ENCODE peak calls at places on chromosomes 4 and X, in four cellular contexts. G, K, X and T are unnamed samples.

GRCh38 chr4:76697129-76697803 is 200.7 kb downstream of the SOWAHB start:
- DNase-seq in G (no peak), X (no peak), K (no peak), T (no peak)

GRCh38 chrX:19628006-19628575 is 112.8 kb upstream of the MAP3K15 start:
- DNase-seq in X (no peak), G (no peak), K (no peak), T (no peak)

GRCh38 chrX:153488231-153488914 is 6.4 kb upstream of the BGN start:
- DNase-seq in K (peak), X (no peak), G (no peak), T (peak)

GRCh38 chrX:23398570-23398969 is 63.9 kb downstream of the PTCHD1 start:
- DNase-seq in X (no peak), G (no peak), K (no peak), T (no peak)

GRCh38 chr4:8850074-8850829 is 21.4 kb downstream of the HMX1 start:
- DNase-seq in G (no peak), X (no peak), K (no peak), T (no peak)

GRCh38 chr4:48261288-48261687 is 8.3 kb downstream of the TEC start:
- DNase-seq in X (no peak), G (no peak), K (no peak), T (no peak)

GRCh38 chr4:38094419-38094818 is 134.2 kb downstream of the PTTG2 start:
- DNase-seq in X (no peak), G (no peak), K (no peak), T (no peak)

GRCh38 chrX:65871671-65872311 is 168.1 kb downstream of the VSIG4 start:
- DNase-seq in X (no peak), G (no peak), K (no peak), T (peak)

GRCh38 chr4:71333960-71334951 is 4.6 kb upstream of the SLC4A4 start:
- DNase-seq in X (no peak), G (no peak), K (peak), T (no peak)

GRCh38 chr4:107774681-107775080 is 50.1 kb upstream of the SGMS2 start:
- DNase-seq in X (no peak), G (no peak), K (no peak), T (no peak)

GRCh38 chrX:110182362-110182761 is 135.5 kb downstream of the AMMECR1 start:
- DNase-seq in G (no peak), K (no peak), X (no peak), T (no peak)

GRCh38 chrX:17944833-17945497 is 83.9 kb upstream of the RAI2 start:
- DNase-seq in X (peak), G (no peak), K (no peak), T (peak)

GRCh38 chrX:110286126-110286525 is 31.8 kb downstream of the AMMECR1 start:
- DNase-seq in K (peak), X (no peak), G (no peak), T (no peak)

GRCh38 chr4:38128478-38129451 is 168.6 kb downstream of the PTTG2 start:
- DNase-seq in K (peak), G (peak), X (no peak), T (peak)

GRCh38 chrX:51891821-51892551 is 1.4 kb upstream of the MAGED1 start:
- DNase-seq in G (no peak), X (no peak), K (no peak), T (no peak)

GRCh38 chr4:139368990-139369389 is 66.7 kb upstream of the NDUFC1 start:
- DNase-seq in K (no peak), X (peak), G (no peak), T (no peak)

GRCh38 chrX:45497290-45497689 is 296.6 kb upstream of the DIPK2B start:
- DNase-seq in G (no peak), X (no peak), K (no peak), T (no peak)

GRCh38 chrX:101655540-101655939 is 4.1 kb downstream of the ARMCX2 start:
- DNase-seq in G (no peak), K (no peak), X (no peak), T (no peak)

GRCh38 chrX:39811391-39811790 is 286.4 kb downstream of the BCOR start:
- DNase-seq in X (no peak), K (no peak), G (no peak), T (no peak)

GRCh38 chr4:38639245-38639644 is 24.8 kb upstream of the KLF3 start:
- DNase-seq in X (no peak), K (no peak), G (no peak), T (no peak)

GRCh38 chr4:184444215-184444952 is 30.0 kb downstream of the IRF2 start:
- DNase-seq in X (no peak), G (no peak), K (no peak), T (no peak)

GRCh38 chr4:144734522-144734921 is 88.6 kb downstream of the HHIP start:
- DNase-seq in K (peak), G (no peak), X (no peak), T (no peak)

GRCh38 chr4:155854597-155855226 is 11.4 kb downstream of the ASIC5 start:
- DNase-seq in K (peak), G (no peak), X (no peak), T (no peak)